ENCODE peak calls at places on chromosomes 16 and 17, in five cellular contexts. L is neural crest cell; A is T-cell; J is NCI-H69; W is stimulated activated CD8-positive, alpha-beta memory T cell treated with anti-CD3 and anti-CD28 coated beads, Interleukin-12 subunit alpha, Interleukin-12 subunit beta, amount 100 ng/mL, for 4 hours. C is an unnamed sample.

GRCh38 chr16:17503331-17503730 is 32.6 kb upstream of the XYLT1 start:
- DNase-seq in W (no peak), A (no peak), L (no peak), J (no peak), C (no peak)

GRCh38 chr17:978110-979093 is 1.2 kb downstream of the NXN start:
- DNase-seq in L (peak; percentile 57), W (no peak), A (no peak), J (peak; percentile 65), C (peak; percentile 38)

GRCh38 chr16:57385083-57385482 is 12.8 kb downstream of the CX3CL1 start:
- DNase-seq in L (no peak), W (no peak), A (no peak), J (no peak), C (no peak)

GRCh38 chr17:50954641-50955121 is 88.5 kb upstream of the TOB1 start:
- DNase-seq in J (peak; percentile 65), W (no peak), A (no peak), L (no peak), C (no peak)

GRCh38 chr16:19393226-19394074 is 24.2 kb upstream of the TMC5 start:
- DNase-seq in W (no peak), L (no peak), A (no peak), J (no peak), C (no peak)

GRCh38 chr17:28467456-28468025 is 5.9 kb upstream of the SLC13A2 start:
- DNase-seq in L (no peak), J (no peak), W (no peak), A (no peak), C (no peak)

GRCh38 chr16:49618955-49619354 is 237.0 kb downstream of the ZNF423 start:
- DNase-seq in L (no peak), A (no peak), W (no peak), J (no peak), C (no peak)

GRCh38 chr17:39700148-39700987 is 504 bp downstream of the ERBB2 start:
- DNase-seq in A (no peak), W (no peak), L (peak; percentile 31), J (no peak), C (no peak)

GRCh38 chr17:1764274-1764673 is 2.4 kb downstream of the SERPINF1 start:
- DNase-seq in L (no peak), J (peak; percentile 58), A (no peak), W (peak; percentile 17), C (no peak)

GRCh38 chr17:82367724-82368524 is 3.6 kb upstream of the UTS2R start:
- DNase-seq in W (no peak), A (no peak), J (peak; percentile 70), L (no peak), C (peak; percentile 36)

GRCh38 chr16:56201030-56201429 is 9.7 kb downstream of the GNAO1 start:
- DNase-seq in W (no peak), L (no peak), J (no peak), A (no peak), C (no peak)

GRCh38 chr17:82282239-82283207 is 9.0 kb upstream of the CSNK1D start:
- DNase-seq in L (no peak), J (no peak), W (no peak), A (no peak), C (no peak)

GRCh38 chr16:72201387-72201786 is 29.4 kb upstream of the PMFBP1 start:
- DNase-seq in L (no peak), J (no peak), A (no peak), W (no peak), C (no peak)

GRCh38 chr16:49854227-49855203 is 1.4 kb downstream of the ZNF423 start:
- DNase-seq in W (no peak), L (peak; percentile 52), J (peak; percentile 54), A (no peak), C (peak; percentile 44)

GRCh38 chr17:33955461-33955860 is 299.6 kb upstream of the CCL2 start:
- DNase-seq in L (no peak), A (no peak), W (no peak), J (no peak), C (no peak)

GRCh38 chr16:30997887-30998711 is 12.3 kb downstream of the STX1B start:
- DNase-seq in A (no peak), J (peak; percentile 26), W (no peak), L (no peak), C (no peak)

GRCh38 chr17:17093764-17094163 is 51.5 kb downstream of the MPRIP start:
- DNase-seq in J (no peak), A (no peak), L (no peak), W (no peak), C (no peak)

GRCh38 chr17:6421700-6422604 is 13.0 kb downstream of the AIPL1 start:
- DNase-seq in L (peak; percentile 95), J (peak; percentile 72), W (peak; percentile 37), A (peak; percentile 36), C (peak; percentile 80)

C was measured in NCI-H146.